ENCODE peak calls at places on chromosomes 4 and X, in seven cellular contexts. Q, Y, E, V, M, A and R are unnamed samples.

GRCh38 chr4:121881213-121881612 is 10.9 kb upstream of the BBS7 start:
- DNase-seq in Q (no peak), Y (no peak), E (no peak), V (no peak), M (no peak), A (no peak), R (no peak)

GRCh38 chrX:153642655-153643430 is 4.2 kb upstream of the DUSP9 start:
- DNase-seq in Q (no peak), Y (no peak), E (no peak), V (peak; percentile 18), M (no peak), A (no peak), R (no peak)

GRCh38 chr4:121938282-121939092 is 13.4 kb downstream of the TRPC3 start:
- DNase-seq in Q (no peak), Y (no peak), E (no peak), V (no peak), M (no peak), A (no peak), R (no peak)

GRCh38 chr4:40480291-40480690 is 145.2 kb downstream of the CHRNA9 start:
- DNase-seq in Q (no peak), Y (no peak), E (no peak), V (no peak), M (no peak), A (no peak), R (no peak)

GRCh38 chr4:8084031-8084660 is 74.5 kb downstream of the ABLIM2 start:
- DNase-seq in Q (no peak), Y (no peak), E (no peak), V (no peak), M (no peak), A (peak; percentile 28), R (no peak)

GRCh38 chrX:69032601-69033000 is 132.7 kb downstream of the PJA1 start:
- DNase-seq in Q (peak; percentile 92), Y (no peak), E (no peak), V (no peak), M (no peak), A (no peak), R (peak; percentile 88)

GRCh38 chr4:184641022-184641421 is 8.2 kb downstream of the CASP3 start:
- DNase-seq in Q (no peak), Y (no peak), E (no peak), V (no peak), M (no peak), A (no peak), R (no peak)

GRCh38 chr4:71113294-71113693 is 119.8 kb downstream of the DCK start:
- DNase-seq in Q (peak; percentile 66), Y (no peak), E (no peak), V (peak; percentile 43), M (no peak), A (no peak), R (peak; percentile 16)

GRCh38 chr4:178836865-178837264 is 1394.6 kb upstream of the AGA start:
- DNase-seq in Q (no peak), Y (no peak), E (no peak), V (no peak), M (no peak), A (no peak), R (no peak)

GRCh38 chr4:168857546-168858314 is 152.3 kb downstream of the CBR4 start:
- DNase-seq in Q (no peak), Y (peak; percentile 82), E (no peak), V (no peak), M (no peak), A (no peak), R (no peak)

GRCh38 chr4:38188631-38189101 is 228.5 kb downstream of the PTTG2 start:
- DNase-seq in Q (peak; percentile 96), Y (no peak), E (no peak), V (no peak), M (no peak), A (no peak), R (peak; percentile 74)

GRCh38 chrX:155028192-155028591 is 1.5 kb downstream of the FUNDC2 start:
- DNase-seq in Q (peak; percentile 29), Y (no peak), E (no peak), V (no peak), M (no peak), A (no peak), R (no peak)

GRCh38 chr4:131258361-131258760 is 1890.7 kb upstream of the PCDH10 start:
- DNase-seq in Q (no peak), Y (no peak), E (no peak), V (peak; percentile 28), M (no peak), A (no peak), R (peak; percentile 6)

GRCh38 chr4:64166365-64166764 is 242.9 kb downstream of the TECRL start:
- DNase-seq in Q (no peak), Y (no peak), E (no peak), V (no peak), M (no peak), A (no peak), R (no peak)

GRCh38 chrX:134753185-134754008 is 95.1 kb upstream of the PLAC1 start:
- DNase-seq in Q (peak; percentile 79), Y (no peak), E (no peak), V (no peak), M (no peak), A (no peak), R (no peak)

GRCh38 chr4:74631338-74631737 is 163.0 kb downstream of the BTC start:
- DNase-seq in Q (peak; percentile 73), Y (no peak), E (no peak), V (no peak), M (no peak), A (no peak), R (peak; percentile 69)

GRCh38 chr4:85790582-85790981 is 315.6 kb downstream of the ARHGAP24 start:
- DNase-seq in Q (no peak), Y (no peak), E (no peak), V (no peak), M (no peak), A (no peak), R (no peak)

GRCh38 chrX:10569946-10570345 is 50.4 kb downstream of the MID1 start:
- DNase-seq in Q (no peak), Y (no peak), E (no peak), V (no peak), M (no peak), A (no peak), R (peak; percentile 54)

GRCh38 chr4:86543560-86544312 is 50.4 kb upstream of the PTPN13 start:
- DNase-seq in Q (no peak), Y (no peak), E (no peak), V (peak; percentile 6), M (no peak), A (no peak), R (no peak)

GRCh38 chr4:73341454-73341853 is 62.6 kb upstream of the ALB start:
- DNase-seq in Q (peak; percentile 77), Y (peak; percentile 4), E (no peak), V (peak; percentile 78), M (no peak), A (no peak), R (peak; percentile 28)

DNA sequence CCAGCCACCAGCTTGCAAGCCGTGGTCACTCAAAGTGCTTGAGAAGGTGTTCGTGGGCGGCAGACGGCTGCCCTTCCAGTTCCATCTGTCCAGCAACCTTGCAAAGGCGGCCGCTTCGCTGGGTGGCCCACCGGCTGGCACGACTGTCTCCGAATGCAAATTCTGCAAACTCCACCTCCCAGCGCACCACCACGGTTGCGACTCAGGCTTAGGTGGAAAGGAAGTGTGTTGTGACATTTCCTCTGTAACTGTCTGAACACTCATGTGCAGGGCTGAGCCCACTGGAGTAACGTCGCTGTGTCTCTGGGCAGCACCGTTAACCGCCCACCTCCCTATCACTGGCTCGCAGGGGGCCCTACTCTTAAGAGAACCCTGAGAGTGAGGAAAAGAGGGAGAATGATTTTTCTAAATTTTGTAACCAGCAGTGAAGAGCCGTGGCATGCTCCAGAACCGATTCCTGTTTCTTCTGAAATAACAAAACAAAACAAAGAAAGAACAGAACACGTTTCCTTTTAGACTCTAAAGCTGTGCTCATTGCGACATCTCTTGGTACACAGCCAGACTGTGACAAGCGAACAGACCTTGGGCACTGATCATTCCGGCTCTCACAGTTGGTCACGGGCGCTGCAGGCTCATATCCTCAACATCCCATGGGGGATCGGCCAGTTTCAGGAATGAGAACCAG is at the start of gene P2RY8:
- DNase-seq in Q (peak; percentile 75), Y (no peak), E (peak; percentile 70), V (no peak), M (peak; percentile 76), A (peak; percentile 85), R (no peak)
- H3K27ac ChIP-seq in Q (no peak within 1 kb of the TSS), Y (no peak within 1 kb of the TSS), E (peak within 1 kb of the TSS; percentile 91), V (no peak within 1 kb of the TSS), M (no peak within 1 kb of the TSS), A (peak within 1 kb of the TSS; percentile 77), R (no peak within 1 kb of the TSS)

GRCh38 chr4:96916731-96917130 is 1076.8 kb downstream of the PDHA2 start:
- DNase-seq in Q (no peak), Y (no peak), E (no peak), V (peak; percentile 44), M (no peak), A (no peak), R (no peak)
- H3K27me3 ChIP-seq in Q (no peaks in the 10 kb centered on the region), Y (no peaks in the 10 kb centered on the region), E (no peaks in the 10 kb centered on the region), V (no peaks in the 10 kb centered on the region), M (no peaks in the 10 kb centered on the region), A (no peaks in the 10 kb centered on the region), R (no peaks in the 10 kb centered on the region)

GRCh38 chr4:4783847-4784246 is 75.6 kb upstream of the MSX1 start:
- DNase-seq in Q (no peak), Y (no peak), E (no peak), V (peak; percentile 19), M (no peak), A (no peak), R (no peak)

GRCh38 chr4:4784379-4784778 is 75.1 kb upstream of the MSX1 start:
- DNase-seq in Q (no peak), Y (no peak), E (no peak), V (no peak), M (no peak), A (no peak), R (no peak)

GRCh38 chr4:4782969-4783368 is 76.5 kb upstream of the MSX1 start:
- DNase-seq in Q (peak; percentile 10), Y (no peak), E (no peak), V (no peak), M (no peak), A (no peak), R (no peak)

GRCh38 chr4:4780634-4781287 is 78.7 kb upstream of the MSX1 start:
- DNase-seq in Q (peak; percentile 13), Y (peak; percentile 27), E (no peak), V (no peak), M (no peak), A (no peak), R (peak; percentile 67)

GRCh38 chr4:4781936-4782754 is 77.3 kb upstream of the MSX1 start:
- DNase-seq in Q (no peak), Y (peak; percentile 24), E (no peak), V (no peak), M (no peak), A (no peak), R (no peak)
- H3K27ac ChIP-seq in Q (no peak overlapping the region), Y (peak overlapping the region; percentile 31), E (no peak overlapping the region), V (no peak overlapping the region), M (no peak overlapping the region), A (no peak overlapping the region), R (no peak overlapping the region)

DNA sequence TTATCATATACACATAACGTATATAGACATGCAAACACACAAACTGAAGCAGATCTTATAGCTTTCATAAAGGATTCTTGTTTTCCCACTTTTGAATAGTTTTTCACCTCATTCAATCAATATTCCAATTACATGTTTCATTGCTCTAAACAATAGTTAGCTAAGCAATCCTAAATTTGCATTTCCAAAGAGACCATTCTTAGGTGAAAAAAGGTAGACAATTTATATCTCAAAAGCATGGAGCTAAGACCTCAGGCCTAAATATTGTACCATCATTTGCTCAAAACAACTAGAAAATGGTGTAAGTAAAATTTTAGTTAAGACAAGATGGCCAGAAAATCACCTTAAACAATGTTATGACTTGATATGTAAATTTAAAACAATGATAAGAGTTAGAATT is 1148.5 kb upstream of the DIAPH2 start:
- DNase-seq in Q (no peak), Y (no peak), E (no peak), V (no peak), M (no peak), A (no peak), R (no peak)
- H3K27me3 ChIP-seq in Q (no peaks in the 10 kb centered on the region), Y (no peaks in the 10 kb centered on the region), E (no peaks in the 10 kb centered on the region), V (no peaks in the 10 kb centered on the region), M (no peaks in the 10 kb centered on the region), A (no peaks in the 10 kb centered on the region), R (no peaks in the 10 kb centered on the region)